ENCODE peak calls at places on chromosome 19, in seven cellular contexts. X is PC-3, F is HCT116, T is MM.1S, S is SK-N-SH, C is hepatocyte, J is OCI-LY7. R is an unnamed sample.

GRCh38 chr19:49850221-49850486 is 805 bp upstream of the PTOV1 start:
- DNase-seq in S (no peak), J (no peak), X (no peak), C (no peak), F (no peak), T (no peak), R (no peak)

GRCh38 chr19:51676566-51677083 is 16.5 kb upstream of the SPACA6 start:
- DNase-seq in X (no peak), F (no peak), C (no peak), T (no peak), S (no peak), J (no peak), R (no peak)

GRCh38 chr19:29873024-29873800 is 61.4 kb downstream of the CCNE1 start:
- DNase-seq in S (peak; percentile 96), F (no peak), J (peak; percentile 57), T (peak; percentile 12), C (peak; percentile 75), X (peak; percentile 43), R (peak; percentile 34)

GRCh38 chr19:48244289-48244688 is 11.4 kb downstream of the CARD8 start:
- DNase-seq in S (no peak), T (no peak), F (no peak), J (peak; percentile 31), C (no peak), X (peak; percentile 12), R (no peak)

GRCh38 chr19:1601613-1602064 is 3.6 kb downstream of the UQCR11 start:
- DNase-seq in S (no peak), X (peak; percentile 8), F (no peak), T (peak; percentile 28), C (no peak), J (no peak), R (no peak)

GRCh38 chr19:44690131-44690440 is 8.9 kb upstream of the CEACAM16 start:
- DNase-seq in F (no peak), C (no peak), S (no peak), J (no peak), X (no peak), T (no peak), R (no peak)

GRCh38 chr19:28465317-28466086 is 747.4 kb downstream of the UQCRFS1 start:
- DNase-seq in S (no peak), T (peak; percentile 30), J (peak; percentile 16), C (no peak), F (no peak), X (no peak), R (no peak)

GRCh38 chr19:36152061-36152885 is at the start of gene COX7A1:
- DNase-seq in J (no peak), T (no peak), C (no peak), X (no peak), F (no peak), S (no peak), R (no peak)

GRCh38 chr19:2334986-2335846 is 6.7 kb downstream of the SPPL2B start:
- DNase-seq in T (no peak), F (no peak), X (no peak), C (no peak), S (peak; percentile 61), J (no peak), R (no peak)

GRCh38 chr19:38194061-38194701 is 29.8 kb downstream of the DPF1 start:
- DNase-seq in F (no peak), S (no peak), J (no peak), X (peak; percentile 49), T (no peak), C (no peak), R (no peak)

GRCh38 chr19:3978145-3978544 is 7.1 kb downstream of the EEF2 start:
- DNase-seq in X (no peak), J (no peak), S (no peak), T (no peak), C (no peak), F (no peak), R (no peak)

GRCh38 chr19:4988770-4989251 is 19.9 kb downstream of the KDM4B start:
- DNase-seq in F (no peak), J (no peak), S (no peak), T (no peak), X (no peak), C (no peak), R (no peak)

DNA sequence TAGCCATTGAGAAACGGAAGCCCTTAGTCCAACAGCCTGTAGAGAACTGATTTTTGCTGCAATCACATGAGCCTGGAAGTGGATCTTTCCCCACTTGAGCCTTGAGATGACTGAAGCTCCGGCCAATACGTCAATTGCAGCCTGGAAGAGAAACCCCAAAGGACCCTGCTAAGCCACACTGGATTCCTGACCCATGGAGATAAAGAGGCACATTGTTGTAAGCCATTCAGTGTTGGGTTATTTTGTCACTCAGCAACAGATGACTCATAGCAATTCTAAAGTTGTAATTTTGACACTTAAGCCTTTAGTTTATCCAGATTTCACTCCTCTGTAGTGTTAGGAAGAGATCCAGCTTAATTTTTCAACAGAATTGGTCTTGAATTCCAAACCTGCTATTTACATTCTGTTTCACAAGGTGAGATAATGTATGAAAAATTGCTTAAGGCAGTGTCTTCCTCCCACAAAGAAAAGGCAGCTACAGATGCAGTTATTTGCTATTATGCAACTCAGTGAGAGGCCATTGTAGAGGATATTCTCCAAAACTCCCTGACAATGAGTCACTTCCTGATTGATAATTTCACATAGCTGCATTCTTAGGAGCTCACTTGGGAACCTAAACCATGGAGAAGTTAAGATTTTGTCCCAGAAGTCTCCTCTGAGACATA is 59.4 kb upstream of the TSHZ3 start:
- DNase-seq in S (no peak), F (no peak), J (no peak), X (peak; percentile 36), T (no peak), C (peak; percentile 38), R (no peak)
- H3K9me2 ChIP-seq in S (no peaks in the 10 kb centered on the region), F (no peaks in the 10 kb centered on the region), J (no peaks in the 10 kb centered on the region), X (no peaks in the 10 kb centered on the region), T (no peaks in the 10 kb centered on the region), C (no peaks in the 10 kb centered on the region), R (no peaks in the 10 kb centered on the region)

GRCh38 chr19:10808937-10809655 is 26.9 kb downstream of the TMED1 start:
- DNase-seq in C (peak; percentile 44), F (peak; percentile 44), T (no peak), S (no peak), J (no peak), X (peak; percentile 54), R (peak; percentile 81)
- H3K9me2 ChIP-seq in C (no peaks in the 10 kb centered on the region), F (no peaks in the 10 kb centered on the region), T (no peaks in the 10 kb centered on the region), S (no peaks in the 10 kb centered on the region), J (no peaks in the 10 kb centered on the region), X (no peaks in the 10 kb centered on the region), R (no peaks in the 10 kb centered on the region)

DNA sequence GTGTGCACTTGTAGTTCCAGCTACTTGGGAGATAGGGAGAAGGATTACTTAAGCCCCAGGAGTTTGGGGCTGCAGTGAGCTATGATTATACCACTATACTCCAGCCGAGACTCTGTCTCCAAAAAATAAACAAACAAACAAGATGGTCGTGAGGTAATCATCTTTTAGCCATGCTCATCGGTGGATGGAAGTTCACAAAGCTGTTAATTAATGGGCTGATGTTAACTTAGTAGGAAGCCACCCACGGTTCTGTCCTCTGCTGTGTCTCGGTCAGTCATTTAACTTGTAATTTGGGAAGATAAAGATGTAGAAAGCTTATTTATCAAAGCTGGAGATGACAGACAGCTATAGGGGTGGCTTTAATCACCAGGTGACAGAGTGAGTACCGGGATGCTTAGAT is 64.9 kb downstream of the ARHGEF18 start:
- DNase-seq in J (no peak), T (no peak), X (no peak), C (no peak), F (no peak), S (no peak), R (no peak)
- H3K9me2 ChIP-seq in J (no peaks in the 10 kb centered on the region), T (no peaks in the 10 kb centered on the region), X (no peaks in the 10 kb centered on the region), C (no peaks in the 10 kb centered on the region), F (no peaks in the 10 kb centered on the region), S (no peaks in the 10 kb centered on the region), R (no peaks in the 10 kb centered on the region)

GRCh38 chr19:18321729-18322091 is 1.2 kb downstream of the LSM4 start:
- DNase-seq in J (peak; percentile 40), T (no peak), C (no peak), F (no peak), S (peak; percentile 33), X (no peak), R (no peak)
- H3K9me2 ChIP-seq in J (no peaks in the 10 kb centered on the region), T (no peaks in the 10 kb centered on the region), C (no peaks in the 10 kb centered on the region), F (no peaks in the 10 kb centered on the region), S (no peaks in the 10 kb centered on the region), X (no peaks in the 10 kb centered on the region), R (no peaks in the 10 kb centered on the region)

DNA sequence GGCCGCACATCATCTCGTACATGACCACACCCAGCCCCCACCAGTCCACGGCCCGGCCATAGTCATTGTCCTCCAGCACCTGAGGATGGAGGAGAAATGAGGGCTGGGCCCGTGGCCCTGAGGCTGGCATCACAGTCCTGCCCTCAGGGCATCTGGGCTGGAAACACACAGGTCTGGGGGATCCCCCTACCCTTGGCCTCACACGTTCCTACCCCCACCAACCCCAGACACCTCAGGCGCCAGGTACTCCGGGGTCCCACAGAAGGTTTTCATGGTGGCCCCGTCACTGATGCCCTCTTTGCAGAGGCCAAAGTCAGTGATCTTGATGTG is 9.5 kb upstream of the CCNP start:
- DNase-seq in C (no peak), J (no peak), X (no peak), F (no peak), T (no peak), S (no peak), R (no peak)
- H3K9me2 ChIP-seq in C (no peaks in the 10 kb centered on the region), J (no peaks in the 10 kb centered on the region), X (no peaks in the 10 kb centered on the region), F (no peaks in the 10 kb centered on the region), T (no peaks in the 10 kb centered on the region), S (no peaks in the 10 kb centered on the region), R (no peaks in the 10 kb centered on the region)

DNA sequence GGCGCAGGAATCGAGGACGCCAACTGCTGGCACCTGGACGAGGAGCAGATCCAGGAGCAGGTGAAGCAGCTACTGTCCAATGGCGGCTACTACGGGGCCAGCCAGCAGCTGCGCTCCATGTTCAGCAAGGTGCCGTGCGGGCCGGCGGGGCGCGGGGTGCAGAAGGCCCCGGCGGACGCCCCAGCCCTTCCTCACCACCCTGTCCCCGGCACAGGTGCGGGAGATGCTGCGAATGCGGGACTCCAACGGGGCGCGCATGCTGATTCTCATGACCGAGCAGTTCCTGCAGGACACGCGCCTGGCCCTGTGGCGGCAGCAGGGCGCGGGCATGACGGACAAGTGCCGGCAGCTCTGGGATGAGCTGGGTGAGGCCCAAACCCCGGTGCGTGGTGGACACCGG is 13.6 kb downstream of the ZSWIM4 start:
- DNase-seq in X (no peak), S (no peak), T (no peak), F (no peak), C (no peak), J (no peak), R (no peak)
- H3K9me2 ChIP-seq in X (no peaks in the 10 kb centered on the region), S (no peaks in the 10 kb centered on the region), T (no peaks in the 10 kb centered on the region), F (no peaks in the 10 kb centered on the region), C (no peaks in the 10 kb centered on the region), J (no peaks in the 10 kb centered on the region), R (no peaks in the 10 kb centered on the region)

GRCh38 chr19:33100894-33101644 is 20.1 kb downstream of the GPATCH1 start:
- DNase-seq in T (no peak), S (no peak), C (peak; percentile 79), F (no peak), X (peak; percentile 70), J (no peak), R (peak; percentile 85)

GRCh38 chr19:33094504-33095067 is 13.6 kb downstream of the GPATCH1 start:
- DNase-seq in X (peak; percentile 3), T (no peak), C (no peak), F (no peak), J (no peak), S (no peak), R (no peak)

GRCh38 chr19:33096005-33096404 is 15.0 kb downstream of the GPATCH1 start:
- DNase-seq in J (no peak), F (no peak), C (no peak), X (no peak), T (no peak), S (no peak), R (no peak)

GRCh38 chr19:33093420-33094210 is 12.6 kb downstream of the GPATCH1 start:
- DNase-seq in S (no peak), T (no peak), J (no peak), F (no peak), X (no peak), C (no peak), R (no peak)

GRCh38 chr19:33098023-33098652 is 17.2 kb downstream of the GPATCH1 start:
- DNase-seq in X (peak; percentile 65), S (no peak), T (no peak), F (no peak), C (peak; percentile 52), J (no peak), R (peak; percentile 83)
- H3K9me2 ChIP-seq in X (no peaks in the 10 kb centered on the region), S (no peaks in the 10 kb centered on the region), T (no peaks in the 10 kb centered on the region), F (no peaks in the 10 kb centered on the region), C (no peaks in the 10 kb centered on the region), J (no peaks in the 10 kb centered on the region), R (no peaks in the 10 kb centered on the region)